ENCODE peak calls at places on chromosomes 5 and 9, in six cellular contexts. P, M, F, J, Z and K are unnamed samples.

GRCh38 chr9:75812139-75812538 is 78.3 kb upstream of the PCSK5 start:
- DNase-seq in P (no peak), M (no peak), F (no peak), J (no peak), Z (no peak), K (no peak)

GRCh38 chr5:58770131-58770530 is 187.3 kb downstream of the RAB3C start:
- DNase-seq in P (no peak), M (no peak), F (no peak), J (no peak), Z (no peak), K (no peak)

GRCh38 chr5:133754575-133755169 is 142.3 kb upstream of the FSTL4 start:
- DNase-seq in P (peak), M (no peak), F (peak), J (peak), Z (peak), K (peak)

GRCh38 chr9:133419005-133419404 is 1.2 kb upstream of the REXO4 start:
- DNase-seq in P (peak), M (no peak), F (no peak), J (no peak), Z (no peak), K (no peak)

GRCh38 chr5:116492016-116492623 is 82.5 kb downstream of the SEMA6A start:
- DNase-seq in P (no peak), M (no peak), F (no peak), J (peak), Z (no peak), K (peak)

GRCh38 chr9:93620041-93620506 is 43.7 kb downstream of the PHF2 start:
- DNase-seq in P (no peak), M (no peak), F (no peak), J (no peak), Z (no peak), K (peak)

GRCh38 chr5:1937590-1937989 is 54.9 kb upstream of the IRX4 start:
- DNase-seq in P (no peak), M (no peak), F (no peak), J (no peak), Z (no peak), K (no peak)

GRCh38 chr5:125409496-125410351 is 663.3 kb upstream of the ZNF608 start:
- DNase-seq in P (peak), M (no peak), F (no peak), J (no peak), Z (no peak), K (peak)

GRCh38 chr9:93422987-93423386 is 28.5 kb upstream of the FAM120A start:
- DNase-seq in P (no peak), M (no peak), F (no peak), J (no peak), Z (no peak), K (no peak)

GRCh38 chr5:55591671-55592070 is 56.9 kb upstream of the PLPP1 start:
- DNase-seq in P (no peak), M (no peak), F (no peak), J (peak), Z (no peak), K (peak)

GRCh38 chr5:77561965-77562364 is 69.8 kb upstream of the WDR41 start:
- DNase-seq in P (no peak), M (no peak), F (no peak), J (no peak), Z (no peak), K (peak)

GRCh38 chr5:120817044-120817985 is 353.2 kb downstream of the PRR16 start:
- DNase-seq in P (peak), M (no peak), F (no peak), J (no peak), Z (no peak), K (peak)

GRCh38 chr5:126383246-126383645 is 40.0 kb upstream of the GRAMD2B start:
- DNase-seq in P (no peak), M (no peak), F (no peak), J (no peak), Z (no peak), K (no peak)

GRCh38 chr5:39273314-39273954 is 54.1 kb upstream of the FYB1 start:
- DNase-seq in P (no peak), M (no peak), F (no peak), J (no peak), Z (no peak), K (no peak)

GRCh38 chr9:2838356-2838983 is 5.4 kb downstream of the PUM3 start:
- DNase-seq in P (no peak), M (no peak), F (no peak), J (no peak), Z (no peak), K (peak)

GRCh38 chr5:157542282-157542966 is 33.2 kb downstream of the ADAM19 start:
- DNase-seq in P (no peak), M (no peak), F (no peak), J (no peak), Z (no peak), K (no peak)
- H3K27ac ChIP-seq in P (no peak), M (peak), F (no peak), J (peak), Z (no peak), K (no peak)

DNA sequence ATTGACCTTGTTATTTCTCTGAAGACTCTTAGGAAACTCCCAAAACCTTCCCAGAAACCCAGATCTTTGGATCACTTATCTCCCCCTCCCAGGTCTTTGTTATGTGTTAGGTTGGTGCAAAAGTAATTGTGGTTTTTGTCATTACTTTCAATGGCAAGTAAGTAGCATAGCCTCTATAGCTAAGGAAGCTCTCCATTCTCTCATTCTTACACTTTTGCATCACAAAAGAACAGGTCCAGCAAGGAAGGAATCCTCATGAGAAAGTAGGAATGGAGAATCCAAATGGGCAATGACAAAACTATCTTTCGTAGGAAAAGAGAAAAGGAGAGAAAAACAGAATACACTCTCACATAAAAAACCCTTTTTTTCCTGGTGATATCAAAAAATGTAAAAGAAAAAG is 81.3 kb upstream of the ELAVL2 start:
- DNase-seq in P (no peak), M (no peak), F (no peak), J (no peak), Z (no peak), K (no peak)
- TF ChIP-seq CTCF in P (no peak), M (no peak), F (no peak), J (no peak), Z (no peak), K (no peak)

GRCh38 chr5:20654033-20654432 is 666.0 kb upstream of the CDH18 start:
- DNase-seq in P (no peak), M (no peak), F (no peak), J (no peak), Z (no peak), K (no peak)

GRCh38 chr5:20654746-20655145 is 666.7 kb upstream of the CDH18 start:
- DNase-seq in P (no peak), M (no peak), F (no peak), J (no peak), Z (no peak), K (no peak)

GRCh38 chr5:20655211-20655610 is 667.2 kb upstream of the CDH18 start:
- DNase-seq in P (no peak), M (no peak), F (no peak), J (no peak), Z (no peak), K (no peak)

GRCh38 chr5:20660588-20660987 is 672.6 kb upstream of the CDH18 start:
- DNase-seq in P (no peak), M (no peak), F (no peak), J (no peak), Z (no peak), K (no peak)

DNA sequence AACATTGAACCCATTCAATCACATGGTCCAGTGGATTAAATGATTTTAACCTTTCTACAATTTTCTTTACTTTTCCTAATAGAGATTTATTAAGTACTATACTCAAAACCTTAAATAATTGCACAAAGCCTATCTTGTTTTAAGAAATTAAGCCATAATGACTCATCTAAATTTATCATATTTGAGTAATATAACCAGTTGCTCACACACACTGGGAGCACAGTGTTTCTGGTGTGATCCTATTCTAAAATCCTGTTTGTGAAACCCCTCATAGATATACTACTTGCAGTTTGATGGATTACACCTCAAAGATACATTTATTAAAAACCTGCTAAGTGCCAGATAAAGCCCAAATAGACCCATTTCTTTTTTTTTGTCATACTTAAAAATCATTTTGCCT is 668.3 kb upstream of the CDH18 start:
- DNase-seq in P (no peak), M (no peak), F (no peak), J (no peak), Z (no peak), K (no peak)
- H3K27ac ChIP-seq in P (no peak), M (no peak), F (no peak), J (no peak), Z (no peak), K (no peak)

GRCh38 chr5:160479220-160479619 is 57.6 kb downstream of the PTTG1 start:
- DNase-seq in P (no peak), M (no peak), F (no peak), J (no peak), Z (no peak), K (no peak)
- TF ChIP-seq CTCF in P (no peak), M (no peak), F (no peak), J (no peak), Z (no peak), K (no peak)